ENCODE peak calls at places on chromosomes 7 and 10, in seven cellular contexts. One of them, this sample, is unnamed.

GRCh38 chr10:62852961-62853702 is 37.0 kb upstream of the EGR2 start:
- DNase-seq in HuH-7.5: no peak
- DNase-seq in activated naive CD4-positive, alpha-beta T cell treated with anti-CD3 and anti-CD28 coated beads, Interleukin-2, amount 10 ng/mL, durations not matched to agents 7 days and 5 days: peak
- DNase-seq in skeletal muscle cell: no peak
- DNase-seq in OCI-LY7: peak
- DNase-seq in stimulated activated CD4-positive, alpha-beta T cell treated with anti-CD3 and anti-CD28 coated beads, Interleukin-12 subunit alpha, Interleukin-12 subunit beta, amount 100 ng/mL, for 48 hours: peak
- DNase-seq in D721Med: no peak
- DNase-seq in this sample: no peak

GRCh38 chr7:46909601-46910051 is 672.3 kb downstream of the TNS3 start:
- DNase-seq in OCI-LY7: no peak
- DNase-seq in activated naive CD4-positive, alpha-beta T cell treated with anti-CD3 and anti-CD28 coated beads, Interleukin-2, amount 10 ng/mL, durations not matched to agents 7 days and 5 days: no peak
- DNase-seq in D721Med: no peak
- DNase-seq in stimulated activated CD4-positive, alpha-beta T cell treated with anti-CD3 and anti-CD28 coated beads, Interleukin-12 subunit alpha, Interleukin-12 subunit beta, amount 100 ng/mL, for 48 hours: no peak
- DNase-seq in skeletal muscle cell: peak
- DNase-seq in HuH-7.5: no peak
- DNase-seq in this sample: no peak

GRCh38 chr7:117259626-117260025 is 63.2 kb downstream of the WNT2 start:
- DNase-seq in HuH-7.5: no peak
- DNase-seq in D721Med: no peak
- DNase-seq in skeletal muscle cell: peak
- DNase-seq in activated naive CD4-positive, alpha-beta T cell treated with anti-CD3 and anti-CD28 coated beads, Interleukin-2, amount 10 ng/mL, durations not matched to agents 7 days and 5 days: no peak
- DNase-seq in stimulated activated CD4-positive, alpha-beta T cell treated with anti-CD3 and anti-CD28 coated beads, Interleukin-12 subunit alpha, Interleukin-12 subunit beta, amount 100 ng/mL, for 48 hours: no peak
- DNase-seq in OCI-LY7: no peak
- DNase-seq in this sample: no peak

GRCh38 chr10:104334965-104335650 is 3.2 kb downstream of the ITPRIP start:
- DNase-seq in skeletal muscle cell: no peak
- DNase-seq in HuH-7.5: no peak
- DNase-seq in activated naive CD4-positive, alpha-beta T cell treated with anti-CD3 and anti-CD28 coated beads, Interleukin-2, amount 10 ng/mL, durations not matched to agents 7 days and 5 days: no peak
- DNase-seq in stimulated activated CD4-positive, alpha-beta T cell treated with anti-CD3 and anti-CD28 coated beads, Interleukin-12 subunit alpha, Interleukin-12 subunit beta, amount 100 ng/mL, for 48 hours: no peak
- DNase-seq in OCI-LY7: no peak
- DNase-seq in D721Med: no peak
- DNase-seq in this sample: no peak

GRCh38 chr7:156780724-156781455 is 112.1 kb downstream of the LMBR1 start:
- DNase-seq in OCI-LY7: peak
- DNase-seq in skeletal muscle cell: no peak
- DNase-seq in D721Med: no peak
- DNase-seq in HuH-7.5: no peak
- DNase-seq in stimulated activated CD4-positive, alpha-beta T cell treated with anti-CD3 and anti-CD28 coated beads, Interleukin-12 subunit alpha, Interleukin-12 subunit beta, amount 100 ng/mL, for 48 hours: no peak
- DNase-seq in activated naive CD4-positive, alpha-beta T cell treated with anti-CD3 and anti-CD28 coated beads, Interleukin-2, amount 10 ng/mL, durations not matched to agents 7 days and 5 days: no peak
- DNase-seq in this sample: no peak

GRCh38 chr7:140640060-140640611 is 477 bp downstream of the DENND2A start:
- DNase-seq in D721Med: no peak
- DNase-seq in HuH-7.5: no peak
- DNase-seq in OCI-LY7: no peak
- DNase-seq in activated naive CD4-positive, alpha-beta T cell treated with anti-CD3 and anti-CD28 coated beads, Interleukin-2, amount 10 ng/mL, durations not matched to agents 7 days and 5 days: no peak
- DNase-seq in stimulated activated CD4-positive, alpha-beta T cell treated with anti-CD3 and anti-CD28 coated beads, Interleukin-12 subunit alpha, Interleukin-12 subunit beta, amount 100 ng/mL, for 48 hours: no peak
- DNase-seq in skeletal muscle cell: no peak
- DNase-seq in this sample: no peak

GRCh38 chr10:50554995-50555568 is 68.7 kb downstream of the SGMS1 start:
- DNase-seq in skeletal muscle cell: peak
- DNase-seq in HuH-7.5: no peak
- DNase-seq in stimulated activated CD4-positive, alpha-beta T cell treated with anti-CD3 and anti-CD28 coated beads, Interleukin-12 subunit alpha, Interleukin-12 subunit beta, amount 100 ng/mL, for 48 hours: no peak
- DNase-seq in D721Med: no peak
- DNase-seq in OCI-LY7: peak
- DNase-seq in activated naive CD4-positive, alpha-beta T cell treated with anti-CD3 and anti-CD28 coated beads, Interleukin-2, amount 10 ng/mL, durations not matched to agents 7 days and 5 days: peak
- DNase-seq in this sample: no peak

GRCh38 chr7:1810961-1811849 is 141.1 kb downstream of the ELFN1 start:
- DNase-seq in activated naive CD4-positive, alpha-beta T cell treated with anti-CD3 and anti-CD28 coated beads, Interleukin-2, amount 10 ng/mL, durations not matched to agents 7 days and 5 days: no peak
- DNase-seq in stimulated activated CD4-positive, alpha-beta T cell treated with anti-CD3 and anti-CD28 coated beads, Interleukin-12 subunit alpha, Interleukin-12 subunit beta, amount 100 ng/mL, for 48 hours: no peak
- DNase-seq in D721Med: no peak
- DNase-seq in HuH-7.5: no peak
- DNase-seq in skeletal muscle cell: peak
- DNase-seq in OCI-LY7: no peak
- DNase-seq in this sample: no peak

GRCh38 chr7:75931676-75932075 is 16.7 kb downstream of the POR start:
- DNase-seq in OCI-LY7: no peak
- DNase-seq in skeletal muscle cell: no peak
- DNase-seq in stimulated activated CD4-positive, alpha-beta T cell treated with anti-CD3 and anti-CD28 coated beads, Interleukin-12 subunit alpha, Interleukin-12 subunit beta, amount 100 ng/mL, for 48 hours: no peak
- DNase-seq in activated naive CD4-positive, alpha-beta T cell treated with anti-CD3 and anti-CD28 coated beads, Interleukin-2, amount 10 ng/mL, durations not matched to agents 7 days and 5 days: no peak
- DNase-seq in D721Med: peak
- DNase-seq in HuH-7.5: no peak
- DNase-seq in this sample: peak

GRCh38 chr7:128863433-128863989 is 855 bp downstream of the ATP6V1F start:
- DNase-seq in stimulated activated CD4-positive, alpha-beta T cell treated with anti-CD3 and anti-CD28 coated beads, Interleukin-12 subunit alpha, Interleukin-12 subunit beta, amount 100 ng/mL, for 48 hours: peak
- DNase-seq in skeletal muscle cell: peak
- DNase-seq in OCI-LY7: peak
- DNase-seq in activated naive CD4-positive, alpha-beta T cell treated with anti-CD3 and anti-CD28 coated beads, Interleukin-2, amount 10 ng/mL, durations not matched to agents 7 days and 5 days: peak
- DNase-seq in D721Med: no peak
- DNase-seq in HuH-7.5: peak
- DNase-seq in this sample: peak

GRCh38 chr7:84950836-84951235 is 236.0 kb downstream of the SEMA3D start:
- DNase-seq in stimulated activated CD4-positive, alpha-beta T cell treated with anti-CD3 and anti-CD28 coated beads, Interleukin-12 subunit alpha, Interleukin-12 subunit beta, amount 100 ng/mL, for 48 hours: no peak
- DNase-seq in OCI-LY7: no peak
- DNase-seq in activated naive CD4-positive, alpha-beta T cell treated with anti-CD3 and anti-CD28 coated beads, Interleukin-2, amount 10 ng/mL, durations not matched to agents 7 days and 5 days: no peak
- DNase-seq in skeletal muscle cell: no peak
- DNase-seq in D721Med: no peak
- DNase-seq in HuH-7.5: no peak
- DNase-seq in this sample: no peak

GRCh38 chr7:6453737-6454136 is 6.0 kb upstream of the DAGLB start:
- DNase-seq in D721Med: no peak
- DNase-seq in skeletal muscle cell: peak
- DNase-seq in HuH-7.5: no peak
- DNase-seq in activated naive CD4-positive, alpha-beta T cell treated with anti-CD3 and anti-CD28 coated beads, Interleukin-2, amount 10 ng/mL, durations not matched to agents 7 days and 5 days: no peak
- DNase-seq in OCI-LY7: no peak
- DNase-seq in stimulated activated CD4-positive, alpha-beta T cell treated with anti-CD3 and anti-CD28 coated beads, Interleukin-12 subunit alpha, Interleukin-12 subunit beta, amount 100 ng/mL, for 48 hours: no peak
- DNase-seq in this sample: no peak

GRCh38 chr10:44333511-44333910 is 51.4 kb downstream of the CXCL12 start:
- DNase-seq in skeletal muscle cell: no peak
- DNase-seq in activated naive CD4-positive, alpha-beta T cell treated with anti-CD3 and anti-CD28 coated beads, Interleukin-2, amount 10 ng/mL, durations not matched to agents 7 days and 5 days: no peak
- DNase-seq in stimulated activated CD4-positive, alpha-beta T cell treated with anti-CD3 and anti-CD28 coated beads, Interleukin-12 subunit alpha, Interleukin-12 subunit beta, amount 100 ng/mL, for 48 hours: no peak
- DNase-seq in HuH-7.5: no peak
- DNase-seq in OCI-LY7: no peak
- DNase-seq in D721Med: no peak
- DNase-seq in this sample: no peak

GRCh38 chr7:131747625-131748024 is 191.2 kb upstream of the PODXL start:
- DNase-seq in OCI-LY7: no peak
- DNase-seq in D721Med: no peak
- DNase-seq in HuH-7.5: no peak
- DNase-seq in activated naive CD4-positive, alpha-beta T cell treated with anti-CD3 and anti-CD28 coated beads, Interleukin-2, amount 10 ng/mL, durations not matched to agents 7 days and 5 days: no peak
- DNase-seq in stimulated activated CD4-positive, alpha-beta T cell treated with anti-CD3 and anti-CD28 coated beads, Interleukin-12 subunit alpha, Interleukin-12 subunit beta, amount 100 ng/mL, for 48 hours: no peak
- DNase-seq in skeletal muscle cell: no peak
- DNase-seq in this sample: no peak

GRCh38 chr10:119608316-119609155 is 11.8 kb upstream of the TIAL1 start:
- DNase-seq in HuH-7.5: peak
- DNase-seq in activated naive CD4-positive, alpha-beta T cell treated with anti-CD3 and anti-CD28 coated beads, Interleukin-2, amount 10 ng/mL, durations not matched to agents 7 days and 5 days: peak
- DNase-seq in stimulated activated CD4-positive, alpha-beta T cell treated with anti-CD3 and anti-CD28 coated beads, Interleukin-12 subunit alpha, Interleukin-12 subunit beta, amount 100 ng/mL, for 48 hours: no peak
- DNase-seq in OCI-LY7: peak
- DNase-seq in D721Med: no peak
- DNase-seq in skeletal muscle cell: no peak
- DNase-seq in this sample: peak

GRCh38 chr7:40310213-40310612 is 175.4 kb downstream of the SUGCT start:
- DNase-seq in HuH-7.5: no peak
- DNase-seq in stimulated activated CD4-positive, alpha-beta T cell treated with anti-CD3 and anti-CD28 coated beads, Interleukin-12 subunit alpha, Interleukin-12 subunit beta, amount 100 ng/mL, for 48 hours: no peak
- DNase-seq in D721Med: no peak
- DNase-seq in skeletal muscle cell: no peak
- DNase-seq in activated naive CD4-positive, alpha-beta T cell treated with anti-CD3 and anti-CD28 coated beads, Interleukin-2, amount 10 ng/mL, durations not matched to agents 7 days and 5 days: no peak
- DNase-seq in OCI-LY7: no peak
- DNase-seq in this sample: no peak

GRCh38 chr10:1448252-1448901 is 288.9 kb downstream of the ADARB2 start:
- DNase-seq in activated naive CD4-positive, alpha-beta T cell treated with anti-CD3 and anti-CD28 coated beads, Interleukin-2, amount 10 ng/mL, durations not matched to agents 7 days and 5 days: no peak
- DNase-seq in HuH-7.5: no peak
- DNase-seq in OCI-LY7: no peak
- DNase-seq in D721Med: no peak
- DNase-seq in skeletal muscle cell: no peak
- DNase-seq in stimulated activated CD4-positive, alpha-beta T cell treated with anti-CD3 and anti-CD28 coated beads, Interleukin-12 subunit alpha, Interleukin-12 subunit beta, amount 100 ng/mL, for 48 hours: no peak
- DNase-seq in this sample: no peak

GRCh38 chr10:79322616-79323566 is 24.4 kb upstream of the PPIF start:
- DNase-seq in stimulated activated CD4-positive, alpha-beta T cell treated with anti-CD3 and anti-CD28 coated beads, Interleukin-12 subunit alpha, Interleukin-12 subunit beta, amount 100 ng/mL, for 48 hours: peak
- DNase-seq in OCI-LY7: no peak
- DNase-seq in HuH-7.5: no peak
- DNase-seq in activated naive CD4-positive, alpha-beta T cell treated with anti-CD3 and anti-CD28 coated beads, Interleukin-2, amount 10 ng/mL, durations not matched to agents 7 days and 5 days: peak
- DNase-seq in skeletal muscle cell: peak
- DNase-seq in D721Med: no peak
- DNase-seq in this sample: no peak

GRCh38 chr7:44561962-44562621 is 11.6 kb downstream of the DDX56 start:
- DNase-seq in OCI-LY7: no peak
- DNase-seq in D721Med: no peak
- DNase-seq in HuH-7.5: no peak
- DNase-seq in activated naive CD4-positive, alpha-beta T cell treated with anti-CD3 and anti-CD28 coated beads, Interleukin-2, amount 10 ng/mL, durations not matched to agents 7 days and 5 days: peak
- DNase-seq in stimulated activated CD4-positive, alpha-beta T cell treated with anti-CD3 and anti-CD28 coated beads, Interleukin-12 subunit alpha, Interleukin-12 subunit beta, amount 100 ng/mL, for 48 hours: no peak
- DNase-seq in skeletal muscle cell: no peak
- DNase-seq in this sample: no peak

GRCh38 chr10:79349766-79350406 is 2.6 kb downstream of the PPIF start:
- DNase-seq in activated naive CD4-positive, alpha-beta T cell treated with anti-CD3 and anti-CD28 coated beads, Interleukin-2, amount 10 ng/mL, durations not matched to agents 7 days and 5 days: no peak
- DNase-seq in stimulated activated CD4-positive, alpha-beta T cell treated with anti-CD3 and anti-CD28 coated beads, Interleukin-12 subunit alpha, Interleukin-12 subunit beta, amount 100 ng/mL, for 48 hours: no peak
- DNase-seq in skeletal muscle cell: no peak
- DNase-seq in D721Med: no peak
- DNase-seq in OCI-LY7: no peak
- DNase-seq in HuH-7.5: no peak
- DNase-seq in this sample: no peak

GRCh38 chr7:132118641-132119040 is 457.6 kb downstream of the PLXNA4 start:
- DNase-seq in activated naive CD4-positive, alpha-beta T cell treated with anti-CD3 and anti-CD28 coated beads, Interleukin-2, amount 10 ng/mL, durations not matched to agents 7 days and 5 days: peak
- DNase-seq in HuH-7.5: no peak
- DNase-seq in D721Med: no peak
- DNase-seq in OCI-LY7: no peak
- DNase-seq in stimulated activated CD4-positive, alpha-beta T cell treated with anti-CD3 and anti-CD28 coated beads, Interleukin-12 subunit alpha, Interleukin-12 subunit beta, amount 100 ng/mL, for 48 hours: no peak
- DNase-seq in skeletal muscle cell: no peak
- DNase-seq in this sample: no peak

GRCh38 chr7:95092332-95092731 is 184.9 kb downstream of the PPP1R9A start:
- DNase-seq in skeletal muscle cell: no peak
- DNase-seq in OCI-LY7: no peak
- DNase-seq in D721Med: no peak
- DNase-seq in HuH-7.5: no peak
- DNase-seq in activated naive CD4-positive, alpha-beta T cell treated with anti-CD3 and anti-CD28 coated beads, Interleukin-2, amount 10 ng/mL, durations not matched to agents 7 days and 5 days: no peak
- DNase-seq in stimulated activated CD4-positive, alpha-beta T cell treated with anti-CD3 and anti-CD28 coated beads, Interleukin-12 subunit alpha, Interleukin-12 subunit beta, amount 100 ng/mL, for 48 hours: no peak
- DNase-seq in this sample: no peak

GRCh38 chr7:16915405-16915804 is 33.6 kb upstream of the AGR3 start:
- DNase-seq in OCI-LY7: no peak
- DNase-seq in activated naive CD4-positive, alpha-beta T cell treated with anti-CD3 and anti-CD28 coated beads, Interleukin-2, amount 10 ng/mL, durations not matched to agents 7 days and 5 days: no peak
- DNase-seq in stimulated activated CD4-positive, alpha-beta T cell treated with anti-CD3 and anti-CD28 coated beads, Interleukin-12 subunit alpha, Interleukin-12 subunit beta, amount 100 ng/mL, for 48 hours: no peak
- DNase-seq in D721Med: no peak
- DNase-seq in HuH-7.5: no peak
- DNase-seq in skeletal muscle cell: peak
- DNase-seq in this sample: no peak